ENCODE peak calls at places on chromosomes 12 and 14, in seven cellular contexts. B, I, Y, O, E, C and S are unnamed samples.

GRCh38 chr12:111298583-111299436 is 70.1 kb downstream of the PHETA1 start:
- DNase-seq in Y (peak; percentile 69), B (peak; percentile 6), E (no peak), I (peak; percentile 31), C (peak; percentile 12), O (peak; percentile 56), S (peak; percentile 60)

GRCh38 chr14:22386924-22387775 is 201.9 kb downstream of the DAD1 start:
- DNase-seq in Y (peak; percentile 88), C (peak; percentile 67), I (peak; percentile 72), E (peak; percentile 89), O (peak; percentile 71), B (no peak), S (peak; percentile 87)

GRCh38 chr12:1435456-1435855 is 158.9 kb downstream of the FBXL14 start:
- DNase-seq in E (no peak), O (peak; percentile 17), C (no peak), B (peak; percentile 39), Y (peak; percentile 10), I (peak; percentile 53), S (peak; percentile 8)

GRCh38 chr12:82687020-82687951 is 580 bp downstream of the TMTC2 start:
- DNase-seq in C (peak; percentile 54), E (peak; percentile 89), B (no peak), Y (peak; percentile 41), I (peak; percentile 9), O (peak; percentile 70), S (peak; percentile 21)

GRCh38 chr14:31877333-31877798 is 199.7 kb upstream of the ARHGAP5 start:
- DNase-seq in I (peak; percentile 38), C (no peak), Y (peak; percentile 54), O (no peak), E (no peak), B (peak; percentile 43), S (peak; percentile 71)

GRCh38 chr14:49306152-49306751 is 279.9 kb downstream of the RPS29 start:
- DNase-seq in E (no peak), I (peak; percentile 7), C (no peak), O (peak; percentile 16), B (no peak), Y (peak; percentile 27), S (peak; percentile 20)

GRCh38 chr12:106302401-106303201 is at the start of gene TCP11L2:
- DNase-seq in E (peak; percentile 98), Y (peak; percentile 87), C (peak; percentile 90), O (peak; percentile 81), I (peak; percentile 58), B (no peak), S (peak; percentile 79)

GRCh38 chr14:28744126-28744525 is 22.5 kb upstream of the FOXG1 start:
- DNase-seq in B (no peak), E (no peak), O (peak; percentile 77), Y (no peak), I (no peak), C (no peak), S (no peak)

GRCh38 chr14:21626491-21627230 is 8.1 kb downstream of the OR10G2 start:
- DNase-seq in I (peak; percentile 24), E (no peak), C (no peak), Y (peak; percentile 55), O (peak; percentile 35), B (peak; percentile 1), S (no peak)

GRCh38 chr14:77051101-77051500 is 22.6 kb upstream of the IRF2BPL start:
- DNase-seq in E (peak; percentile 93), O (no peak), I (no peak), C (peak; percentile 35), Y (no peak), B (no peak), S (no peak)

GRCh38 chr12:83945871-83946270 is 966.7 kb downstream of the SLC6A15 start:
- DNase-seq in O (peak; percentile 66), I (peak; percentile 52), Y (peak; percentile 33), B (peak; percentile 36), C (no peak), E (no peak), S (peak; percentile 38)

GRCh38 chr14:104238424-104239184 is 100.2 kb downstream of the KIF26A start:
- DNase-seq in O (no peak), E (peak; percentile 69), B (no peak), I (no peak), C (no peak), Y (no peak), S (no peak)

GRCh38 chr12:26795899-26796298 is 37.1 kb downstream of the ITPR2 start:
- DNase-seq in C (peak; percentile 55), I (no peak), E (no peak), B (no peak), Y (no peak), O (no peak), S (no peak)
- H3K4me3 ChIP-seq in C (no peak overlapping the region), I (no peak overlapping the region), E (no peak overlapping the region), B (no peak overlapping the region), Y (no peak overlapping the region), O (no peak overlapping the region), S (no peak overlapping the region)

DNA sequence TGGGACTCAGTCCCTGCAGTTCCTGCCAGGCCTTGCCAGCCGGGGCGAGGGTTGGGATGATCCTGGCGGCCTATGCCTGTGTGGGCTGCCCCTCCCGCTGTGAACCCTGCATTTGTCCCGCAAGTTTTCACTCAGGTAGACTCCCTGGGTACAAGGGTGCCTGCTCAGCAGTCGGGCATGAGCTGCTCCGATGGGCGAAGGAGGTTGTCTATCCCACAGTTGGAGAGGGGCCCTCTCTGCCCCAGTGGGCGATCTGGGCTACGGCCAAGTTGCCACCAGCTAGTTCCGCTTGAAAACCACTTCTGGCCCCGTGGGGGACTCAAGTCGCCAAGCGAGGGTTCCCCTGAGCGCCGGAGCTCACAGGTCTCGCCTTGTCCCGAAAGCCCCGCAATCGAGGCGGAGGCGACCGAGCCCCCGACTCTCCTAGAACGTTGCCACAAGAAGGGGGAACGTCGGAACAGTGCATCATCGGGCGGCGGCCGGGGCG is 368 bp upstream of the TPI1 start:
- DNase-seq in O (no peak), E (peak; percentile 90), B (no peak), C (no peak), Y (no peak), I (no peak), S (no peak)
- H3K4me3 ChIP-seq in O (peak overlapping the region; percentile 88), E (no peak overlapping the region), B (peak overlapping the region; percentile 83), C (peak overlapping the region; percentile 82), Y (peak overlapping the region; percentile 97), I (peak overlapping the region; percentile 61), S (peak overlapping the region; percentile 85)

GRCh38 chr14:95507174-95507573 is 9.3 kb downstream of the SYNE3 start:
- DNase-seq in I (peak; percentile 94), E (peak; percentile 96), Y (peak; percentile 97), B (peak; percentile 63), O (peak; percentile 97), C (peak; percentile 71), S (peak; percentile 96)
- H3K4me3 ChIP-seq in I (no peak overlapping the region), E (no peak overlapping the region), Y (no peak overlapping the region), B (no peak overlapping the region), O (no peak overlapping the region), C (no peak overlapping the region), S (no peak overlapping the region)

DNA sequence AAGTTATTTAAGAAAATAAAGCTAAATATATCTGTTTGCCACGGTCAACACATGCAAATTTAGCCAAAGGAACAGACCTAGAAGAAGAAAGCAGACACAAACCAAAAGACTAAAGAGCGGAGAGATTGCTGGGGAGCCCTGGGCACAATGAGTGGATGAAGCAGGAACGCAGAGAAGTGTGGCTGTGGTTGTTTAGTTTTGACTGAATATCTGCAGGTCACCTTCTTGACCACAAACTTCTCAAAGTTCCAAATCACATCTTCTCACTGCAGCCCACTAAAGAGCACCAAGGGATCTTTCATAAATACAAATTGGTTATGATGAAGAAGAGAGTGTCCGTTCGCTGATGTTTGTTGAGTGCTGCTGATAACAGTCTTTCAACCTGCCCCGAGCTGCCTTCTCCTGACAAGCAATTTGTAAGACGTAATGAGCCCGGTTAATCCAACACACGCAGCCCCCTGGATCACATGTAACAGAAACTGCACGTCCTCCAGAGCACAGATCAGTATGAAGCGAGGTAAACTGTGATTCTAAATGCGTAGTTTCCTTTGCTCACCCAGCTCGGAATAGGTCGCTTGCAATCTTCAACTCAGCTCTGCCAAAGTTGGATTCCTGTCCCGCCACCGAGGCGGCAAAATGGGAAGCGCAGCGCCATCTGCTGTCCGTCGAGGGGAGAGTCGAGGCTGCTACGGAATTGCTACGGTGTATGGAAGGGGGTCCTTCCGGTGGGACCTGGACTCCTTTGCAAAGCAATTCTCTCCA is 120.8 kb downstream of the GXYLT1 start:
- DNase-seq in B (peak; percentile 15), E (peak; percentile 92), I (peak; percentile 64), C (peak; percentile 55), Y (peak; percentile 81), O (peak; percentile 61), S (peak; percentile 76)
- H3K4me3 ChIP-seq in B (peak overlapping the region; percentile 28), E (no peak overlapping the region), I (peak overlapping the region; percentile 49), C (peak overlapping the region; percentile 20), Y (peak overlapping the region; percentile 17), O (peak overlapping the region; percentile 28), S (peak overlapping the region; percentile 51)

DNA sequence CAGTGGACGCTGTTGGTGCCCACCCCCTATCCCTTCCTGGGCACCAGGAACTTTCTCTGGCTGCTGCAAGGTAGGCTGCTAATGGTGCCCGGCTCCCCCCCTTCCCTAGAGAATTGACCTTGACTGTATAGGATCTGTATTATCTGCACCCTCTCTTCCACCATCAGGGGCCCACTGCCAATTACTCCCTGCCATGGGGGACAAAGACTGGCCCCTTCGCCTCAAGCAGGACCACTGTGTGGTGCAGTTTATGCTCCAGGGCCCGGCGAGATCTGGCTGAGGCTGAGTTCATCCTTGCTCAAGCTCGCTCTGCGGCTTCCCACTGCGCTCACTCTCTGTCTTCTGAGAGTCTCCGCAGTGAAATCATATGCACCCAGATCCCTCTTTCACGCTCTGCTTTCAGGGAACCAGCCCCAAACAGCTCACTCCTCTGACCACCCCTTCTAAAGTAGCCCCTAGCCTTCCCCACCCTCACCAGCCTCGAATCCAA is 95.2 kb downstream of the LGMN start:
- DNase-seq in C (no peak), O (no peak), B (no peak), I (no peak), Y (no peak), E (no peak), S (no peak)
- H3K4me3 ChIP-seq in C (no peak overlapping the region), O (no peak overlapping the region), B (no peak overlapping the region), I (no peak overlapping the region), Y (no peak overlapping the region), E (no peak overlapping the region), S (no peak overlapping the region)

GRCh38 chr14:51573607-51574006 is 78.1 kb upstream of the FRMD6 start:
- DNase-seq in E (no peak), O (no peak), I (no peak), Y (no peak), B (no peak), C (no peak), S (no peak)
- H3K4me3 ChIP-seq in E (no peak overlapping the region), O (no peak overlapping the region), I (no peak overlapping the region), Y (no peak overlapping the region), B (no peak overlapping the region), C (no peak overlapping the region), S (no peak overlapping the region)

GRCh38 chr14:97107070-97107469 is 309.9 kb downstream of the VRK1 start:
- DNase-seq in B (no peak), I (no peak), Y (no peak), E (no peak), C (no peak), O (no peak), S (no peak)

GRCh38 chr14:97104029-97104428 is 306.8 kb downstream of the VRK1 start:
- DNase-seq in Y (no peak), O (no peak), E (no peak), I (no peak), C (no peak), B (no peak), S (no peak)

GRCh38 chr14:97106609-97107008 is 309.4 kb downstream of the VRK1 start:
- DNase-seq in C (no peak), I (no peak), B (no peak), Y (no peak), E (no peak), O (no peak), S (no peak)

GRCh38 chr14:97107760-97108159 is 310.6 kb downstream of the VRK1 start:
- DNase-seq in I (no peak), E (no peak), C (no peak), B (no peak), Y (no peak), O (no peak), S (no peak)

GRCh38 chr14:97106166-97106565 is 309.0 kb downstream of the VRK1 start:
- DNase-seq in I (no peak), E (no peak), B (no peak), C (no peak), O (no peak), Y (no peak), S (no peak)
- H3K4me3 ChIP-seq in I (no peak overlapping the region), E (no peak overlapping the region), B (no peak overlapping the region), C (no peak overlapping the region), O (no peak overlapping the region), Y (no peak overlapping the region), S (no peak overlapping the region)